ENCODE peak calls at places on chromosomes 6 and 20, in nine cellular contexts. C is stimulated activated CD8-positive, alpha-beta memory T cell treated with anti-CD3 and anti-CD28 coated beads, Interleukin-15, amount 100 ng/mL, for 24 hours; H is AG09309; U is sciatic nerve; S is HEK293T; O is NCI-H345; W is ecto neural progenitor cell; N is HCEC 1CT; F is psoas muscle. Y is an unnamed sample.
A peak's percentile ranks its signal among the peaks of the same experiment; 100 is the strongest.

GRCh38 chr6:112027942-112028674 is 25.8 kb upstream of the CCN6 start:
- DNase-seq in C (no peak), H (peak; percentile 77), U (no peak), S (no peak), O (no peak), W (no peak), N (no peak), F (no peak), Y (no peak)

GRCh38 chr6:3484240-3484639 is 27.4 kb upstream of the SLC22A23 start:
- DNase-seq in C (no peak), H (no peak), U (no peak), S (no peak), O (no peak), W (no peak), N (peak; percentile 31), F (no peak), Y (no peak)

GRCh38 chr6:93644611-93645010 is 225.3 kb upstream of the EPHA7 start:
- DNase-seq in C (no peak), H (no peak), U (no peak), S (no peak), O (peak; percentile 33), W (no peak), N (no peak), F (no peak), Y (no peak)

GRCh38 chr6:45115696-45116095 is 212.4 kb upstream of the RUNX2 start:
- DNase-seq in C (no peak), H (no peak), U (no peak), S (no peak), O (no peak), W (no peak), N (peak; percentile 62), F (no peak), Y (no peak)

GRCh38 chr6:95593025-95593424 is 15.7 kb downstream of the MANEA start:
- DNase-seq in C (no peak), H (no peak), U (no peak), S (no peak), O (peak; percentile 8), W (no peak), N (no peak), F (no peak), Y (no peak)

GRCh38 chr6:77740380-77740779 is 87.5 kb downstream of the MEI4 start:
- DNase-seq in C (no peak), H (no peak), U (no peak), S (no peak), O (no peak), W (no peak), N (peak; percentile 11), F (no peak), Y (no peak)

GRCh38 chr20:62885046-62885445 is 23.4 kb upstream of the TCFL5 start:
- DNase-seq in C (no peak), H (no peak), U (no peak), S (no peak), O (no peak), W (no peak), N (no peak), F (peak; percentile 15), Y (no peak)

GRCh38 chr6:53986165-53986720 is 125.0 kb upstream of the MLIP start:
- DNase-seq in C (no peak), H (peak; percentile 57), U (peak; percentile 76), S (peak; percentile 38), O (peak; percentile 11), W (no peak), N (peak; percentile 57), F (peak; percentile 52), Y (no peak)

GRCh38 chr6:33632603-33633039 is 11.5 kb downstream of the ITPR3 start:
- DNase-seq in C (peak; percentile 24), H (no peak), U (no peak), S (peak; percentile 78), O (peak; percentile 48), W (peak; percentile 82), N (peak; percentile 44), F (peak; percentile 71), Y (no peak)

GRCh38 chr6:22828179-22829062 is 259.1 kb downstream of the HDGFL1 start:
- DNase-seq in C (no peak), H (peak; percentile 86), U (no peak), S (peak; percentile 66), O (peak; percentile 41), W (peak; percentile 56), N (peak; percentile 91), F (no peak), Y (no peak)

GRCh38 chr6:160974304-160974771 is 17.2 kb upstream of the MAP3K4 start:
- DNase-seq in C (no peak), H (peak; percentile 99), U (peak; percentile 77), S (no peak), O (no peak), W (no peak), N (peak; percentile 96), F (peak; percentile 76), Y (peak; percentile 74)

GRCh38 chr20:10078403-10078802 is 43.6 kb downstream of the ANKEF1 start:
- DNase-seq in C (no peak), H (no peak), U (no peak), S (no peak), O (no peak), W (no peak), N (no peak), F (no peak), Y (no peak)

GRCh38 chr20:43508604-43509040 is 1.1 kb downstream of the L3MBTL1 start:
- DNase-seq in C (no peak), H (no peak), U (no peak), S (no peak), O (no peak), W (peak; percentile 50), N (no peak), F (no peak), Y (no peak)

GRCh38 chr20:57094171-57094891 is 172.1 kb downstream of the BMP7 start:
- DNase-seq in C (no peak), H (no peak), U (no peak), S (no peak), O (no peak), W (no peak), N (no peak), F (no peak), Y (no peak)

GRCh38 chr6:6515691-6516607 is 72.6 kb upstream of the LY86 start:
- DNase-seq in C (no peak), H (no peak), U (no peak), S (no peak), O (no peak), W (no peak), N (no peak), F (no peak), Y (peak; percentile 68)

GRCh38 chr20:16569218-16570153 is 3.8 kb downstream of the KIF16B start:
- DNase-seq in C (no peak), H (no peak), U (no peak), S (no peak), O (no peak), W (no peak), N (no peak), F (no peak), Y (no peak)

GRCh38 chr6:1796706-1797529 is 187.2 kb downstream of the FOXC1 start:
- DNase-seq in C (no peak), H (no peak), U (no peak), S (no peak), O (no peak), W (no peak), N (no peak), F (no peak), Y (no peak)

GRCh38 chr6:53588816-53589509 is 44.1 kb upstream of the GCLC start:
- DNase-seq in C (no peak), H (no peak), U (no peak), S (no peak), O (no peak), W (no peak), N (no peak), F (no peak), Y (no peak)

GRCh38 chr20:41369673-41370072 is 3.1 kb upstream of the EMILIN3 start:
- DNase-seq in C (no peak), H (no peak), U (no peak), S (no peak), O (no peak), W (no peak), N (no peak), F (no peak), Y (no peak)

GRCh38 chr6:162846723-162847122 is 118.9 kb downstream of the PACRG start:
- DNase-seq in C (no peak), H (no peak), U (no peak), S (no peak), O (no peak), W (no peak), N (no peak), F (no peak), Y (no peak)

GRCh38 chr20:45944151-45944964 is 9.9 kb downstream of the PCIF1 start:
- DNase-seq in C (no peak), H (no peak), U (no peak), S (no peak), O (no peak), W (no peak), N (peak; percentile 35), F (no peak), Y (no peak)

GRCh38 chr6:52403627-52404026 is 16.5 kb upstream of the EFHC1 start:
- DNase-seq in C (no peak), H (no peak), U (no peak), S (no peak), O (peak; percentile 26), W (no peak), N (no peak), F (no peak), Y (no peak)

GRCh38 chr6:1208876-1209275 is 103.0 kb upstream of the FOXQ1 start:
- DNase-seq in C (no peak), H (no peak), U (no peak), S (no peak), O (no peak), W (no peak), N (peak; percentile 5), F (no peak), Y (peak; percentile 53)

GRCh38 chr6:85468326-85468725 is 18.4 kb downstream of the NT5E start:
- DNase-seq in C (no peak), H (no peak), U (no peak), S (no peak), O (no peak), W (no peak), N (peak; percentile 48), F (no peak), Y (no peak)

GRCh38 chr6:30541515-30542403 is 14.5 kb downstream of the GNL1 start:
- DNase-seq in C (peak; percentile 60), H (peak; percentile 52), U (peak; percentile 83), S (peak; percentile 74), O (peak; percentile 82), W (peak; percentile 81), N (peak; percentile 73), F (peak; percentile 78), Y (peak; percentile 94)

GRCh38 chr6:107654736-107655135 is 164.8 kb downstream of the SOBP start:
- DNase-seq in C (no peak), H (no peak), U (no peak), S (no peak), O (no peak), W (no peak), N (no peak), F (no peak), Y (no peak)

GRCh38 chr20:62228982-62229545 is 9.0 kb upstream of the HRH3 start:
- DNase-seq in C (no peak), H (no peak), U (no peak), S (no peak), O (no peak), W (no peak), N (no peak), F (no peak), Y (no peak)

GRCh38 chr6:166514196-166514595 is 72.3 kb downstream of the RAMACL start:
- DNase-seq in C (no peak), H (no peak), U (no peak), S (no peak), O (no peak), W (no peak), N (no peak), F (no peak), Y (no peak)

GRCh38 chr6:118327237-118327636 is 220.9 kb upstream of the PLN start:
- DNase-seq in C (no peak), H (no peak), U (no peak), S (no peak), O (no peak), W (no peak), N (no peak), F (no peak), Y (no peak)